ENCODE peak calls at places on chromosomes 11 and 22, in ten cellular contexts. S is GM23338; R is prostate gland; Y is ovary; A is CD8-positive, alpha-beta memory T cell; X is MM.1S; Q is cardiac muscle cell; T is lung; N is heart left ventricle; K is right cardiac atrium. J is an unnamed sample. For H3K4me1, the result is how much of the 10 kb centered on the place peaks cover.

GRCh38 chr11:114201219-114201618 is 95.0 kb upstream of the NNMT start:
- DNase-seq in R (no peak), Y (no peak), X (no peak), S (no peak), Q (no peak), A (no peak), T (no peak), N (no peak), K (no peak), J (no peak)

GRCh38 chr11:11977206-11977938 is 31.1 kb downstream of the DKK3 start:
- DNase-seq in K (peak), X (no peak), R (peak), S (peak), N (peak), T (peak), Q (peak), Y (peak), A (no peak), J (peak)

GRCh38 chr22:29093501-29093921 is 20.7 kb downstream of the KREMEN1 start:
- DNase-seq in S (no peak), X (no peak), Q (peak), A (no peak), K (peak), T (no peak), N (no peak), R (no peak), Y (no peak), J (no peak)

GRCh38 chr11:18192988-18193387 is 20.4 kb downstream of the MRGPRX4 start:
- DNase-seq in Q (no peak), S (peak), K (no peak), A (no peak), X (no peak), N (no peak), Y (no peak), R (no peak), T (no peak), J (no peak)

GRCh38 chr11:1310772-1311468 is 1.5 kb upstream of the TOLLIP start:
- DNase-seq in N (no peak), S (no peak), A (peak), X (no peak), K (no peak), R (no peak), T (no peak), Y (no peak), Q (no peak), J (no peak)

GRCh38 chr11:121032546-121032945 is 8.6 kb downstream of the TBCEL start:
- DNase-seq in Y (no peak), K (no peak), Q (no peak), N (no peak), R (no peak), X (no peak), A (no peak), S (no peak), T (peak), J (no peak)

GRCh38 chr22:30422481-30423295 is 2.9 kb upstream of the MTFP1 start:
- DNase-seq in A (no peak), R (peak), K (peak), X (no peak), N (peak), T (peak), S (peak), Q (peak), Y (peak), J (peak)

GRCh38 chr11:46447544-46447943 is 56.0 kb upstream of the CHRM4 start:
- DNase-seq in N (no peak), T (no peak), Y (no peak), R (no peak), A (no peak), X (no peak), K (no peak), S (no peak), Q (no peak), J (no peak)

GRCh38 chr22:19823191-19823590 is 31.5 kb downstream of the GNB1L start:
- DNase-seq in R (no peak), X (no peak), N (no peak), Y (no peak), K (no peak), T (no peak), A (no peak), Q (no peak), S (no peak), J (no peak)

GRCh38 chr22:38348751-38349496 is 31.7 kb upstream of the CSNK1E start:
- DNase-seq in S (no peak), X (no peak), T (no peak), R (no peak), N (no peak), K (no peak), Q (no peak), A (no peak), Y (no peak), J (peak)

GRCh38 chr22:32340437-32340836 is 17.2 kb upstream of the RFPL3 start:
- DNase-seq in Q (no peak), K (no peak), R (no peak), S (no peak), T (no peak), Y (peak), A (no peak), X (no peak), N (no peak), J (no peak)

GRCh38 chr11:8247312-8247711 is 16.4 kb downstream of the LMO1 start:
- DNase-seq in K (no peak), A (no peak), T (no peak), R (no peak), Y (no peak), X (peak), N (peak), S (peak), Q (peak), J (peak)

GRCh38 chr11:61613051-61613450 is 32.2 kb upstream of the SYT7 start:
- DNase-seq in S (no peak), R (no peak), X (no peak), T (no peak), A (no peak), K (no peak), Y (no peak), N (no peak), Q (no peak), J (no peak)

GRCh38 chr11:111098091-111098490 is 147.4 kb upstream of the POU2AF2 start:
- DNase-seq in Y (no peak), S (no peak), T (no peak), A (no peak), X (peak), Q (no peak), K (no peak), R (no peak), N (no peak), J (no peak)

GRCh38 chr11:33500865-33501479 is 199.7 kb downstream of the C11orf91 start:
- DNase-seq in Q (peak), K (no peak), Y (no peak), N (no peak), T (no peak), X (peak), R (no peak), S (peak), A (no peak), J (no peak)

GRCh38 chr11:113289341-113290187 is 24.8 kb upstream of the TTC12 start:
- DNase-seq in R (peak), A (peak), X (peak), T (peak), Y (peak), S (peak), N (peak), K (peak), Q (peak), J (peak)

GRCh38 chr22:50267591-50268390 is 2.4 kb downstream of the MAPK11 start:
- DNase-seq in T (peak), S (peak), Y (peak), Q (peak), K (peak), N (peak), X (no peak), R (peak), A (no peak), J (peak)

GRCh38 chr11:63829823-63830489 is 9.0 kb upstream of the MARK2 start:
- DNase-seq in T (no peak), Q (peak), X (no peak), S (peak), R (no peak), A (no peak), Y (no peak), K (no peak), N (no peak), J (no peak)

GRCh38 chr11:5690216-5690615 is 626 bp downstream of the TRIM22 start:
- DNase-seq in X (no peak), A (no peak), R (no peak), S (no peak), N (no peak), T (no peak), Y (no peak), Q (peak), K (no peak), J (no peak)

GRCh38 chr22:26890870-26891269 is 233.5 kb downstream of the MIAT start:
- DNase-seq in Q (no peak), K (no peak), Y (no peak), R (no peak), S (peak), X (no peak), T (peak), A (no peak), N (no peak), J (no peak)

GRCh38 chr11:64650923-64651523 is 60.0 kb downstream of the SLC22A12 start:
- DNase-seq in Q (peak), S (peak), Y (no peak), T (no peak), A (no peak), R (no peak), X (no peak), K (no peak), N (no peak), J (no peak)

GRCh38 chr11:35529971-35530495 is 4.6 kb upstream of the PAMR1 start:
- DNase-seq in Q (peak), T (no peak), Y (no peak), S (no peak), K (no peak), N (peak), A (no peak), X (no peak), R (no peak), J (peak)

GRCh38 chr11:85810871-85811611 is at the start of gene SYTL2:
- DNase-seq in X (peak), S (peak), R (peak), A (peak), T (peak), Y (peak), K (peak), Q (peak), N (peak), J (peak)

GRCh38 chr22:34880667-34881066 is 185.3 kb upstream of the ISX start:
- DNase-seq in A (no peak), K (no peak), T (no peak), R (no peak), S (no peak), Y (no peak), N (no peak), Q (no peak), X (no peak), J (no peak)

GRCh38 chr11:69923641-69924307 is 104.6 kb upstream of the FGF3 start:
- DNase-seq in Y (no peak), R (no peak), X (no peak), T (no peak), A (no peak), Q (no peak), K (no peak), S (no peak), N (no peak), J (peak)

GRCh38 chr11:124791626-124792341 is 8.4 kb downstream of the MSANTD2 start:
- DNase-seq in S (no peak), N (no peak), T (no peak), A (no peak), R (no peak), X (peak), K (no peak), Y (no peak), Q (peak), J (peak)

GRCh38 chr11:63764712-63765631 is 3.6 kb downstream of the ZFTA start:
- DNase-seq in A (no peak), S (peak), R (no peak), X (no peak), Y (peak), K (peak), Q (peak), T (no peak), N (no peak), J (no peak)

GRCh38 chr22:32328306-32329201 is 29.1 kb upstream of the RFPL3 start:
- DNase-seq in T (no peak), Q (no peak), S (no peak), Y (no peak), K (no peak), R (no peak), A (no peak), N (no peak), X (no peak), J (peak)

GRCh38 chr22:17891427-17892167 is 117.3 kb upstream of the BID start:
- DNase-seq in S (peak), K (peak), Y (no peak), X (no peak), A (no peak), N (peak), R (peak), Q (no peak), T (no peak), J (no peak)

GRCh38 chr11:76626921-76627391 is 43.6 kb downstream of the LRRC32 start:
- DNase-seq in Q (peak), S (no peak), Y (no peak), R (no peak), A (no peak), K (no peak), X (peak), N (no peak), T (no peak), J (peak)

GRCh38 chr22:50656122-50657070 is 16.2 kb upstream of the SHANK3 start:
- DNase-seq in R (no peak), S (no peak), K (peak), Y (no peak), N (peak), X (no peak), T (no peak), Q (peak), A (no peak), J (no peak)

GRCh38 chr11:69950120-69950519 is 128.0 kb upstream of the ANO1 start:
- DNase-seq in Q (no peak), S (peak), K (no peak), N (peak), T (no peak), X (no peak), A (no peak), Y (no peak), R (no peak), J (peak)

GRCh38 chr11:36447514-36447913 is 62.6 kb downstream of the TRAF6 start:
- DNase-seq in S (peak), R (no peak), N (no peak), Y (no peak), A (no peak), K (no peak), T (no peak), Q (peak), X (no peak), J (no peak)

GRCh38 chr11:84722583-84723108 is 904.5 kb downstream of the DLG2 start:
- DNase-seq in R (no peak), K (no peak), A (no peak), N (no peak), Y (no peak), Q (no peak), X (peak), T (no peak), S (peak), J (no peak)

GRCh38 chr11:75954039-75954438 is 139.0 kb downstream of the UVRAG start:
- DNase-seq in N (no peak), X (no peak), T (no peak), A (no peak), Q (no peak), R (no peak), S (no peak), Y (no peak), K (no peak), J (no peak)

GRCh38 chr11:68401856-68402255 is 58.7 kb upstream of the PPP6R3 start:
- DNase-seq in N (no peak), X (no peak), S (no peak), K (no peak), T (no peak), A (no peak), Q (no peak), R (no peak), Y (no peak), J (no peak)
- H3K27ac ChIP-seq in N (no peak), X (no peak), S (no peak), K (no peak), T (no peak), A (no peak), Q (no peak), R (peak), Y (no peak), J (no peak)

GRCh38 chr11:117481885-117482284 is 154.2 kb downstream of the CEP164 start:
- DNase-seq in A (no peak), S (no peak), X (no peak), T (no peak), Q (no peak), R (no peak), N (no peak), Y (no peak), K (no peak), J (no peak)
- H3K4me1 ChIP-seq in A (under half), S (under half), X (under half), T (under half), Q (under half), R (under half), N (under half), Y (under half), K (under half), J (under half)

DNA sequence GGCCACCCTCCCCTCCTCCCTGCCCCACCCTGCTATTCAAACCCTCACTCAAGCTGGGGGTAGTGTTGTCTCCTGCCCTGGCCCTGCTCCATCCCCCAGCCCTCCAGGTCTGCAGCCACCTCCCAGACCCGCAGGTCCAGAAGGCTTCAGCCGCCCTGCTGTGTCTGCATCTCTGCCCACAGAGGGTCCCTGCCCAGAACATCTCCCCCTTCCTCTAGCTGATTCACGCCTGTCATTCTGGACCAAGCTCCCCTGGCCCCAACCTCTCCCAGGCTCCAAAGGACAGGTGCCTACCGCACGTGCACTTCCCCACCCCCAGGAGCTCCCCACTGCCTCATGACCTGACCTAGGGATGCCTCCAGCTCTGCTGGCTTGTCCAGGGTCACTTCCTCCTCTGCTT is 16.0 kb upstream of the SHISAL1 start:
- DNase-seq in R (no peak), N (no peak), Y (no peak), A (no peak), T (no peak), K (no peak), X (no peak), S (no peak), Q (no peak), J (no peak)
- H3K27ac ChIP-seq in R (no peak), N (no peak), Y (no peak), A (no peak), T (no peak), K (no peak), X (peak), S (no peak), Q (no peak), J (no peak)

GRCh38 chr22:37301144-37301820 is 19.0 kb downstream of the CYTH4 start:
- DNase-seq in X (no peak), Y (no peak), A (no peak), N (no peak), R (no peak), T (no peak), S (no peak), K (no peak), Q (peak), J (no peak)
- H3K4me1 ChIP-seq in X (under half), Y (under half), A (half or more), N (under half), R (under half), T (under half), S (under half), K (under half), Q (under half), J (under half)

DNA sequence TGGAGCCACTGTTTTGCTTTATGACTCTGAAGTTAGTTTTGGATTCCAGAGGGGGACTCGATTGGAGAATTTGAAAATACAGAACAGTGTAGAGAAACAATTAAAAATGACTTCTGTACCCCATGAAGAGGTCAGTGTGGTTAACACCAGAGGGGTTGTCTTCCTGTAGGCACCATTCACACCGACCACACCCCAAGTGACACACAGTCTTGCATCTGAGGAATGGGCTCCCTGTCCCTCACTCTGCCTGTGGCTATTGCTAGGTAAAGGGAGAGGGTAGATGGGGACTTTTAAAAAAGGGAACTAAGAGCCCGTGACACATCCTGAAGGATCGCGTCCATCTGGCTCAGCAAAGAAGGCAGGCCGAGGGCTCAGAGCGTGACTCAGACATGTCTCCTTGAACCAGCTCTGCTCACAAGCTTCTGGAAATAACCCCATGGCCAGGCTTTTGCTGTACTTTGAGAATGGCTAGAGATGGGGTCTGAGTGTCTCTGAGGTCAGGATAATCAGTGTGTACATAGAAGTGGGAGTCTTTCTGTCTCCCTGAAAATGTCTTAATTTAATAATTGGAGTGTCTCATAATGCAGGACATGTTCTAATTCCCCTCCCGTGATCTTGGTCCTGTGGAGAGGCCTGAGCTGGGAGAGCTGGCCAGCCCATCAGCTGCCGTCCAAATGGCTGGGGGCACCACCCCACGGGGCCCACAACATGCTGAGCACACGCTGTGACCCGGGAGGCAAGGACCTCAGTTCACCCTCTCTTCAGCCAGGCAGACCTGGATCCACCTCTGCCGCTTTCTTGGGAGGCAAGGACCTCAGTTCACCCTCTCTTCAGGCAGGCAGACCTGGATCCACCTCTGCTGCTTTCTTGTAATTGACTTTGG is 39.3 kb downstream of the SGSM1 start:
- DNase-seq in Y (no peak), N (peak), K (no peak), R (no peak), Q (peak), T (no peak), A (no peak), X (no peak), S (no peak), J (peak)
- H3K27ac ChIP-seq in Y (no peak), N (no peak), K (no peak), R (no peak), Q (no peak), T (no peak), A (no peak), X (no peak), S (no peak), J (peak)

GRCh38 chr22:39959640-39960447 is at the start of gene TMA7B:
- DNase-seq in N (peak), R (no peak), X (no peak), A (peak), S (peak), K (no peak), Y (no peak), T (no peak), Q (peak), J (no peak)

GRCh38 chr22:39958916-39959639 is 1.1 kb upstream of the TMA7B start:
- DNase-seq in A (no peak), N (no peak), Q (no peak), Y (no peak), T (no peak), R (no peak), X (no peak), S (no peak), K (no peak), J (no peak)

GRCh38 chr22:39962071-39962470 is 1.9 kb downstream of the TMA7B start:
- DNase-seq in Q (no peak), A (no peak), T (no peak), R (no peak), K (no peak), X (no peak), N (no peak), S (no peak), Y (no peak), J (no peak)

GRCh38 chr22:39958009-39958711 is 2.0 kb upstream of the TMA7B start:
- DNase-seq in Q (no peak), A (no peak), R (no peak), K (no peak), X (no peak), Y (no peak), N (no peak), S (no peak), T (no peak), J (no peak)

GRCh38 chr22:39960791-39961746 is 872 bp downstream of the TMA7B start:
- DNase-seq in S (no peak), N (no peak), K (no peak), Y (no peak), T (peak), Q (peak), X (peak), R (no peak), A (peak), J (no peak)
- H3K4me1 ChIP-seq in S (under half), N (under half), K (under half), Y (under half), T (under half), Q (under half), X (under half), R (under half), A (half or more), J (under half)